ENCODE peak calls at places on chromosomes 16 and 17, in nine cellular contexts. One of them, this sample, is unnamed.
A peak's percentile ranks its signal among the peaks of the same experiment; 100 is the strongest.

GRCh38 chr17:14299261-14300093 is 1.4 kb upstream of the HS3ST3B1 start:
- DNase-seq in foreskin fibroblast: peak; percentile 78
- DNase-seq in MM.1S: no peak
- DNase-seq in brain microvascular endothelial cell: no peak
- DNase-seq in ovary: peak; percentile 54
- DNase-seq in AG10803: peak; percentile 69
- DNase-seq in bronchial epithelial cell: no peak
- DNase-seq in sigmoid colon: peak; percentile 70
- DNase-seq in H1: peak; percentile 79
- DNase-seq in this sample: no peak

GRCh38 chr16:10961231-10961630 is 16.9 kb downstream of the CLEC16A start:
- DNase-seq in MM.1S: no peak
- DNase-seq in ovary: no peak
- DNase-seq in foreskin fibroblast: peak; percentile 94
- DNase-seq in brain microvascular endothelial cell: peak; percentile 90
- DNase-seq in sigmoid colon: peak; percentile 82
- DNase-seq in bronchial epithelial cell: peak; percentile 67
- DNase-seq in H1: no peak
- DNase-seq in AG10803: peak; percentile 85
- DNase-seq in this sample: no peak

GRCh38 chr16:58628845-58629680 is 563 bp downstream of the CNOT1 start:
- DNase-seq in H1: peak; percentile 49
- DNase-seq in MM.1S: peak; percentile 62
- DNase-seq in AG10803: peak; percentile 6
- DNase-seq in bronchial epithelial cell: peak; percentile 34
- DNase-seq in ovary: peak; percentile 35
- DNase-seq in foreskin fibroblast: peak; percentile 45
- DNase-seq in brain microvascular endothelial cell: no peak
- DNase-seq in sigmoid colon: peak; percentile 78
- DNase-seq in this sample: no peak

GRCh38 chr17:67992541-67993152 is 3.6 kb downstream of the C17orf58 start:
- DNase-seq in brain microvascular endothelial cell: no peak
- DNase-seq in MM.1S: peak; percentile 19
- DNase-seq in H1: no peak
- DNase-seq in ovary: no peak
- DNase-seq in AG10803: no peak
- DNase-seq in foreskin fibroblast: no peak
- DNase-seq in bronchial epithelial cell: no peak
- DNase-seq in sigmoid colon: no peak
- DNase-seq in this sample: no peak

GRCh38 chr16:4698321-4699029 is 5.1 kb downstream of the NUDT16L1 start:
- DNase-seq in H1: no peak
- DNase-seq in foreskin fibroblast: no peak
- DNase-seq in bronchial epithelial cell: no peak
- DNase-seq in sigmoid colon: no peak
- DNase-seq in MM.1S: no peak
- DNase-seq in AG10803: no peak
- DNase-seq in brain microvascular endothelial cell: no peak
- DNase-seq in ovary: peak; percentile 12
- DNase-seq in this sample: no peak

GRCh38 chr17:68460096-68460495 is 2.8 kb upstream of the WIPI1 start:
- DNase-seq in AG10803: no peak
- DNase-seq in foreskin fibroblast: no peak
- DNase-seq in H1: no peak
- DNase-seq in ovary: no peak
- DNase-seq in sigmoid colon: no peak
- DNase-seq in bronchial epithelial cell: no peak
- DNase-seq in MM.1S: no peak
- DNase-seq in brain microvascular endothelial cell: no peak
- DNase-seq in this sample: no peak

GRCh38 chr17:35709874-35710273 is 21.6 kb upstream of the RASL10B start:
- DNase-seq in ovary: no peak
- DNase-seq in H1: no peak
- DNase-seq in sigmoid colon: no peak
- DNase-seq in MM.1S: no peak
- DNase-seq in brain microvascular endothelial cell: no peak
- DNase-seq in bronchial epithelial cell: peak; percentile 35
- DNase-seq in foreskin fibroblast: peak; percentile 61
- DNase-seq in AG10803: peak; percentile 79
- DNase-seq in this sample: no peak

GRCh38 chr17:48791128-48792032 is 25.6 kb downstream of the TTLL6 start:
- DNase-seq in foreskin fibroblast: peak; percentile 88
- DNase-seq in ovary: peak; percentile 27
- DNase-seq in sigmoid colon: peak; percentile 86
- DNase-seq in AG10803: peak; percentile 88
- DNase-seq in MM.1S: peak; percentile 34
- DNase-seq in bronchial epithelial cell: peak; percentile 66
- DNase-seq in H1: peak; percentile 85
- DNase-seq in brain microvascular endothelial cell: peak; percentile 73
- DNase-seq in this sample: peak; percentile 64

GRCh38 chr17:28746611-28747045 is 2.8 kb downstream of the TRAF4 start:
- DNase-seq in brain microvascular endothelial cell: no peak
- DNase-seq in ovary: no peak
- DNase-seq in AG10803: no peak
- DNase-seq in sigmoid colon: no peak
- DNase-seq in H1: peak; percentile 72
- DNase-seq in bronchial epithelial cell: no peak
- DNase-seq in MM.1S: no peak
- DNase-seq in foreskin fibroblast: no peak
- DNase-seq in this sample: no peak

GRCh38 chr17:45955326-45955725 is 43.7 kb upstream of the STH start:
- DNase-seq in MM.1S: no peak
- DNase-seq in ovary: no peak
- DNase-seq in sigmoid colon: no peak
- DNase-seq in bronchial epithelial cell: no peak
- DNase-seq in H1: no peak
- DNase-seq in brain microvascular endothelial cell: no peak
- DNase-seq in foreskin fibroblast: no peak
- DNase-seq in AG10803: no peak
- DNase-seq in this sample: no peak

GRCh38 chr17:45956090-45956489 is 43.0 kb upstream of the STH start:
- DNase-seq in AG10803: no peak
- DNase-seq in ovary: no peak
- DNase-seq in sigmoid colon: no peak
- DNase-seq in bronchial epithelial cell: no peak
- DNase-seq in brain microvascular endothelial cell: no peak
- DNase-seq in foreskin fibroblast: no peak
- DNase-seq in H1: no peak
- DNase-seq in MM.1S: no peak
- DNase-seq in this sample: no peak

GRCh38 chr17:45952814-45953320 is 46.2 kb upstream of the STH start:
- DNase-seq in H1: no peak
- DNase-seq in bronchial epithelial cell: no peak
- DNase-seq in ovary: no peak
- DNase-seq in MM.1S: no peak
- DNase-seq in AG10803: no peak
- DNase-seq in brain microvascular endothelial cell: no peak
- DNase-seq in foreskin fibroblast: no peak
- DNase-seq in sigmoid colon: no peak
- DNase-seq in this sample: no peak

GRCh38 chr17:45953561-45953960 is 45.5 kb upstream of the STH start:
- DNase-seq in foreskin fibroblast: no peak
- DNase-seq in MM.1S: no peak
- DNase-seq in H1: no peak
- DNase-seq in sigmoid colon: no peak
- DNase-seq in brain microvascular endothelial cell: no peak
- DNase-seq in ovary: no peak
- DNase-seq in AG10803: no peak
- DNase-seq in bronchial epithelial cell: no peak
- DNase-seq in this sample: no peak

DNA sequence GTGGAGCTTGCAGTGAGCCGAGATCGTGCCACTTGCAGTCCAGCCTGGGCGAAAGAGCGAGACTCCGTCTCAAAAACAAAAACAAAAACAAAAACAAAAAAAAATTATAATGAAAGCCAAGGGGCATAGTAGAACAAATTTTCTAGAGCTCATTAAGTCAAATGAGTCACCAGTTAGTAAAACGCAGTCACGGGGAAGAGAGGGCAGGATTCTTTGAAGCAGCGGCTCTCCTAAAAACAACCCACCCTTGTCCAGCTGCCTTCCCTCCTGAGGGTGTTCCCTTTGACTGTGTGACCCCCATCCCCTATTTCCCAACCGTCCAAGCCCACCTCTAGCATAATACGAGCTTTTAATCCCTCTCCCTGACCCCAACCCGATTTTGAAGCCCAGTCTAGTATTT is 44.1 kb upstream of the STH start:
- DNase-seq in brain microvascular endothelial cell: no peak
- DNase-seq in MM.1S: no peak
- DNase-seq in H1: no peak
- DNase-seq in AG10803: no peak
- DNase-seq in foreskin fibroblast: peak; percentile 28
- DNase-seq in sigmoid colon: peak; percentile 11
- DNase-seq in ovary: no peak
- DNase-seq in bronchial epithelial cell: no peak
- DNase-seq in this sample: no peak
- H3K4me3 ChIP-seq in brain microvascular endothelial cell: no peak overlapping the region
- H3K4me3 ChIP-seq in MM.1S: no peak overlapping the region
- H3K4me3 ChIP-seq in H1: no peak overlapping the region
- H3K4me3 ChIP-seq in AG10803: no peak overlapping the region
- H3K4me3 ChIP-seq in foreskin fibroblast: no peak overlapping the region
- H3K4me3 ChIP-seq in sigmoid colon: no peak overlapping the region
- H3K4me3 ChIP-seq in ovary: no peak overlapping the region
- H3K4me3 ChIP-seq in bronchial epithelial cell: no peak overlapping the region
- H3K4me3 ChIP-seq in this sample: no peak overlapping the region

DNA sequence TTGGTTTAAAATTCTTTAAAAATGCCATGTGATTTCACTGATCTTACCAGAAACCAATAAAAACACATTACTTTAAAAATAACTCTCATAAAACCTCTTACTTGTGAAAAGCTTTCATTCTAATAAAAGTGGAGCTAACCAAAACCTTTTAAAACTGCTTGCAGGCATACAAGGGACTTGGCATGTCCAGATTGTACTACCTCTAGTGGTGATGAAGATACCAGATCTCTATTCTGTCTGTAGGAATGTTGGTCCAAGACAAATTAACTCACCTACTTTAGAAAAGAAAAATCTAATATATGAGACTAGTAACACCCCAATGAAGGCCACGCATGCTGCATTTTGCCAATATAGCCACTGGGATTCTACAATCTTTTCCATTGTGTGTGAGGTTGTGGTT is 151.0 kb upstream of the SALL1 start:
- DNase-seq in ovary: no peak
- DNase-seq in H1: no peak
- DNase-seq in sigmoid colon: no peak
- DNase-seq in bronchial epithelial cell: no peak
- DNase-seq in MM.1S: no peak
- DNase-seq in AG10803: no peak
- DNase-seq in foreskin fibroblast: no peak
- DNase-seq in brain microvascular endothelial cell: no peak
- DNase-seq in this sample: no peak
- TF ChIP-seq CTCF in ovary: no peak
- TF ChIP-seq CTCF in H1: no peak
- TF ChIP-seq CTCF in sigmoid colon: no peak
- TF ChIP-seq CTCF in bronchial epithelial cell: no peak
- TF ChIP-seq CTCF in MM.1S: no peak
- TF ChIP-seq CTCF in AG10803: no peak
- TF ChIP-seq CTCF in foreskin fibroblast: peak; percentile 21
- TF ChIP-seq CTCF in brain microvascular endothelial cell: no peak
- TF ChIP-seq CTCF in this sample: no peak

GRCh38 chr17:42667088-42667951 is 8.2 kb downstream of the TUBG2 start:
- DNase-seq in bronchial epithelial cell: peak; percentile 94
- DNase-seq in H1: no peak
- DNase-seq in sigmoid colon: no peak
- DNase-seq in foreskin fibroblast: peak; percentile 96
- DNase-seq in brain microvascular endothelial cell: no peak
- DNase-seq in AG10803: peak; percentile 78
- DNase-seq in ovary: no peak
- DNase-seq in MM.1S: no peak
- DNase-seq in this sample: no peak
- H3K4me3 ChIP-seq in bronchial epithelial cell: no peak overlapping the region
- H3K4me3 ChIP-seq in H1: no peak overlapping the region
- H3K4me3 ChIP-seq in sigmoid colon: no peak overlapping the region
- H3K4me3 ChIP-seq in foreskin fibroblast: no peak overlapping the region
- H3K4me3 ChIP-seq in brain microvascular endothelial cell: no peak overlapping the region
- H3K4me3 ChIP-seq in AG10803: no peak overlapping the region
- H3K4me3 ChIP-seq in ovary: no peak overlapping the region
- H3K4me3 ChIP-seq in MM.1S: no peak overlapping the region
- H3K4me3 ChIP-seq in this sample: no peak overlapping the region

GRCh38 chr17:65495255-65496060 is 66.0 kb downstream of the AXIN2 start:
- DNase-seq in brain microvascular endothelial cell: no peak
- DNase-seq in AG10803: no peak
- DNase-seq in foreskin fibroblast: no peak
- DNase-seq in H1: peak; percentile 78
- DNase-seq in bronchial epithelial cell: no peak
- DNase-seq in sigmoid colon: no peak
- DNase-seq in ovary: no peak
- DNase-seq in MM.1S: peak; percentile 81
- DNase-seq in this sample: no peak
- TF ChIP-seq CTCF in brain microvascular endothelial cell: no peak
- TF ChIP-seq CTCF in AG10803: no peak
- TF ChIP-seq CTCF in foreskin fibroblast: no peak
- TF ChIP-seq CTCF in H1: peak; percentile 30
- TF ChIP-seq CTCF in bronchial epithelial cell: no peak
- TF ChIP-seq CTCF in sigmoid colon: no peak
- TF ChIP-seq CTCF in ovary: no peak
- TF ChIP-seq CTCF in MM.1S: no peak
- TF ChIP-seq CTCF in this sample: peak; percentile 12

GRCh38 chr17:76191891-76192290 is 48.4 kb downstream of the RNF157 start:
- DNase-seq in brain microvascular endothelial cell: no peak
- DNase-seq in MM.1S: peak; percentile 90
- DNase-seq in ovary: no peak
- DNase-seq in sigmoid colon: no peak
- DNase-seq in H1: no peak
- DNase-seq in AG10803: no peak
- DNase-seq in bronchial epithelial cell: no peak
- DNase-seq in foreskin fibroblast: peak; percentile 10
- DNase-seq in this sample: no peak

GRCh38 chr17:76189741-76190140 is 48.7 kb upstream of the FOXJ1 start:
- DNase-seq in brain microvascular endothelial cell: no peak
- DNase-seq in H1: no peak
- DNase-seq in AG10803: no peak
- DNase-seq in bronchial epithelial cell: no peak
- DNase-seq in MM.1S: no peak
- DNase-seq in sigmoid colon: no peak
- DNase-seq in foreskin fibroblast: no peak
- DNase-seq in ovary: no peak
- DNase-seq in this sample: no peak

GRCh38 chr17:76196675-76197074 is 43.6 kb downstream of the RNF157 start:
- DNase-seq in sigmoid colon: peak; percentile 88
- DNase-seq in MM.1S: no peak
- DNase-seq in foreskin fibroblast: peak; percentile 57
- DNase-seq in H1: no peak
- DNase-seq in bronchial epithelial cell: no peak
- DNase-seq in brain microvascular endothelial cell: no peak
- DNase-seq in ovary: peak; percentile 37
- DNase-seq in AG10803: peak; percentile 71
- DNase-seq in this sample: no peak

GRCh38 chr17:76195281-76196096 is 44.8 kb downstream of the RNF157 start:
- DNase-seq in ovary: no peak
- DNase-seq in brain microvascular endothelial cell: no peak
- DNase-seq in foreskin fibroblast: no peak
- DNase-seq in bronchial epithelial cell: no peak
- DNase-seq in MM.1S: no peak
- DNase-seq in H1: no peak
- DNase-seq in sigmoid colon: no peak
- DNase-seq in AG10803: no peak
- DNase-seq in this sample: no peak

GRCh38 chr17:76193616-76194015 is 46.7 kb downstream of the RNF157 start:
- DNase-seq in sigmoid colon: no peak
- DNase-seq in brain microvascular endothelial cell: no peak
- DNase-seq in H1: no peak
- DNase-seq in bronchial epithelial cell: no peak
- DNase-seq in foreskin fibroblast: no peak
- DNase-seq in ovary: no peak
- DNase-seq in AG10803: no peak
- DNase-seq in MM.1S: peak; percentile 56
- DNase-seq in this sample: no peak
- H3K4me3 ChIP-seq in sigmoid colon: no peak overlapping the region
- H3K4me3 ChIP-seq in brain microvascular endothelial cell: no peak overlapping the region
- H3K4me3 ChIP-seq in H1: no peak overlapping the region
- H3K4me3 ChIP-seq in bronchial epithelial cell: no peak overlapping the region
- H3K4me3 ChIP-seq in foreskin fibroblast: no peak overlapping the region
- H3K4me3 ChIP-seq in ovary: no peak overlapping the region
- H3K4me3 ChIP-seq in AG10803: no peak overlapping the region
- H3K4me3 ChIP-seq in MM.1S: peak overlapping the region; percentile 10
- H3K4me3 ChIP-seq in this sample: no peak overlapping the region